ENCODE peak calls at places on chromosomes 2 and 18, in four cellular contexts. R, L, C and F are unnamed samples.

GRCh38 chr2:124796647-124797437 is 771.8 kb downstream of the CNTNAP5 start:
- DNase-seq in R (no peak), L (no peak), C (no peak), F (no peak)

GRCh38 chr2:41994177-41994576 is 53.6 kb upstream of the PKDCC start:
- DNase-seq in R (no peak), L (no peak), C (no peak), F (peak)

GRCh38 chr2:236168110-236169067 is at the start of gene GBX2:
- DNase-seq in R (peak), L (no peak), C (peak), F (peak)

GRCh38 chr2:24837996-24838513 is 44.8 kb downstream of the CENPO start:
- DNase-seq in R (no peak), L (no peak), C (no peak), F (no peak)

GRCh38 chr18:28855524-28855923 is 678.6 kb upstream of the CDH2 start:
- DNase-seq in R (no peak), L (no peak), C (no peak), F (peak)

GRCh38 chr18:23872701-23873550 is 141.6 kb upstream of the TTC39C start:
- DNase-seq in R (no peak), L (no peak), C (no peak), F (no peak)

GRCh38 chr2:176892818-176893217 is 319.8 kb upstream of the HNRNPA3 start:
- DNase-seq in R (no peak), L (no peak), C (no peak), F (no peak)

GRCh38 chr2:67514515-67514914 is 117.4 kb downstream of the ETAA1 start:
- DNase-seq in R (no peak), L (no peak), C (no peak), F (peak)

GRCh38 chr2:213995400-213996105 is 415.3 kb upstream of the VWC2L start:
- DNase-seq in R (no peak), L (no peak), C (no peak), F (peak)

GRCh38 chr2:11933854-11934253 is 187.4 kb downstream of the LPIN1 start:
- DNase-seq in R (no peak), L (no peak), C (no peak), F (no peak)

GRCh38 chr2:240469747-240470146 is 34.3 kb downstream of the GPC1 start:
- DNase-seq in R (no peak), L (no peak), C (no peak), F (no peak)

GRCh38 chr2:178194600-178195389 is 483 bp downstream of the OSBPL6 start:
- DNase-seq in R (peak), L (no peak), C (peak), F (peak)

GRCh38 chr18:33010149-33010548 is 237.3 kb upstream of the KLHL14 start:
- DNase-seq in R (no peak), L (no peak), C (no peak), F (no peak)

GRCh38 chr2:64312622-64312948 is 141.4 kb upstream of the LGALSL start:
- DNase-seq in R (no peak), L (no peak), C (no peak), F (no peak)

GRCh38 chr2:86750240-86750839 is 30.2 kb downstream of the RMND5A start:
- DNase-seq in R (no peak), L (no peak), C (no peak), F (peak)

GRCh38 chr2:57330447-57330846 is 716.2 kb upstream of the VRK2 start:
- DNase-seq in R (no peak), L (no peak), C (no peak), F (peak)

GRCh38 chr18:35041752-35042379 is 653 bp downstream of the MAPRE2 start:
- DNase-seq in R (no peak), L (no peak), C (peak), F (no peak)

GRCh38 chr2:25343187-25343825 is 1.6 kb upstream of the DNMT3A start:
- DNase-seq in R (no peak), L (no peak), C (no peak), F (no peak)

GRCh38 chr18:2854871-2855270 is 8.1 kb downstream of the EMILIN2 start:
- DNase-seq in R (no peak), L (no peak), C (no peak), F (peak)

GRCh38 chr2:196601430-196602306 is 37.8 kb upstream of the CCDC150 start:
- DNase-seq in R (peak), L (no peak), C (peak), F (peak)

GRCh38 chr2:238703436-238703835 is 144.4 kb upstream of the TWIST2 start:
- DNase-seq in R (no peak), L (no peak), C (no peak), F (no peak)

GRCh38 chr2:199339826-199340605 is 117.7 kb downstream of the SATB2 start:
- DNase-seq in R (no peak), L (no peak), C (no peak), F (peak)

GRCh38 chr2:167937403-167937802 is 310.0 kb downstream of the STK39 start:
- DNase-seq in R (no peak), L (no peak), C (no peak), F (no peak)

GRCh38 chr2:25639696-25640095 is 33.7 kb downstream of the DTNB start:
- DNase-seq in R (peak), L (no peak), C (no peak), F (no peak)